ENCODE peak calls at places on chromosomes 6 and 20, in five cellular contexts. B is HCT116, Q is HepG2, P is H1, G is K562. M is an unnamed sample.

GRCh38 chr20:2914160-2914559 is 40.9 kb downstream of the PTPRA start:
- DNase-seq in Q (peak), P (no peak), B (no peak), G (peak), M (no peak)

GRCh38 chr6:158219229-158219628 is 51.1 kb downstream of the GTF2H5 start:
- DNase-seq in B (no peak), G (no peak), Q (no peak), P (no peak), M (no peak)

GRCh38 chr6:1812034-1812433 is 202.3 kb downstream of the FOXC1 start:
- DNase-seq in B (no peak), G (no peak), P (no peak), Q (peak), M (no peak)

GRCh38 chr20:47521059-47521808 is 19.5 kb downstream of the NCOA3 start:
- DNase-seq in P (no peak), G (peak), B (no peak), Q (no peak), M (no peak)

GRCh38 chr6:30837870-30838269 is 46.4 kb upstream of the DDR1 start:
- DNase-seq in B (no peak), Q (no peak), G (peak), P (no peak), M (no peak)

GRCh38 chr6:158662607-158663464 is 13.0 kb downstream of the SYTL3 start:
- DNase-seq in P (no peak), B (no peak), Q (no peak), G (no peak), M (peak)

GRCh38 chr6:17483391-17484016 is 90.1 kb downstream of the CAP2 start:
- DNase-seq in G (no peak), Q (no peak), B (no peak), P (no peak), M (no peak)

GRCh38 chr6:167689751-167690150 is 137.0 kb upstream of the AFDN start:
- DNase-seq in G (no peak), Q (no peak), P (no peak), B (no peak), M (no peak)

GRCh38 chr20:47784599-47785320 is 521 bp downstream of the SULF2 start:
- DNase-seq in Q (peak), G (no peak), P (no peak), B (no peak), M (peak)

GRCh38 chr20:5658897-5659296 is 91.3 kb upstream of the SHLD1 start:
- DNase-seq in P (no peak), Q (peak), B (no peak), G (peak), M (no peak)

GRCh38 chr6:30720738-30721197 is 616 bp downstream of the TUBB start:
- DNase-seq in Q (peak), G (peak), B (no peak), P (no peak), M (no peak)

GRCh38 chr6:107489636-107490567 is at the start of gene SOBP:
- DNase-seq in B (no peak), G (peak), Q (peak), P (no peak), M (peak)

GRCh38 chr20:24963672-24964517 is 14.8 kb downstream of the CST7 start:
- DNase-seq in B (no peak), G (no peak), P (no peak), Q (no peak), M (no peak)

GRCh38 chr6:36742146-36742545 is 44.5 kb downstream of the RAB44 start:
- DNase-seq in B (no peak), G (no peak), Q (no peak), P (no peak), M (no peak)

GRCh38 chr6:142913511-142914047 is 31.4 kb downstream of the HIVEP2 start:
- DNase-seq in B (no peak), P (no peak), G (no peak), Q (no peak), M (no peak)

GRCh38 chr6:125918681-125919566 is 37.6 kb upstream of the HINT3 start:
- DNase-seq in B (no peak), Q (peak), G (no peak), P (no peak), M (no peak)

GRCh38 chr6:86529635-86530034 is 407.7 kb upstream of the HTR1E start:
- DNase-seq in G (no peak), B (no peak), P (no peak), Q (no peak), M (no peak)

GRCh38 chr20:2350606-2351005 is 30.1 kb upstream of the TGM6 start:
- DNase-seq in G (no peak), B (no peak), P (no peak), Q (no peak), M (no peak)

GRCh38 chr6:129555206-129555832 is 154.7 kb downstream of the ARHGAP18 start:
- DNase-seq in P (no peak), G (no peak), Q (no peak), B (no peak), M (no peak)

GRCh38 chr6:75285156-75285639 is 606 bp upstream of the TMEM30A start:
- DNase-seq in Q (no peak), P (no peak), B (no peak), G (no peak), M (no peak)

GRCh38 chr20:53215166-53215565 is 243.0 kb downstream of the TSHZ2 start:
- DNase-seq in B (no peak), G (no peak), P (no peak), Q (no peak), M (no peak)

GRCh38 chr6:137870744-137871247 is 3.7 kb downstream of the TNFAIP3 start:
- DNase-seq in B (no peak), G (no peak), Q (peak), P (no peak), M (no peak)

GRCh38 chr6:84709121-84709520 is 55.3 kb downstream of the TBX18 start:
- DNase-seq in P (no peak), B (no peak), Q (no peak), G (no peak), M (no peak)

GRCh38 chr6:16752206-16752867 is 8.9 kb downstream of the ATXN1 start:
- DNase-seq in P (no peak), G (no peak), B (no peak), Q (peak), M (peak)

GRCh38 chr20:8431538-8432434 is 299.7 kb downstream of the PLCB1 start:
- DNase-seq in B (no peak), Q (no peak), P (no peak), G (no peak), M (no peak)

GRCh38 chr6:106046116-106046853 is 39.9 kb upstream of the PRDM1 start:
- DNase-seq in B (no peak), Q (peak), G (peak), P (no peak), M (no peak)

GRCh38 chr6:155274106-155274505 is 10.3 kb downstream of the CLDN20 start:
- DNase-seq in P (no peak), G (no peak), B (no peak), Q (no peak), M (no peak)
- TF ChIP-seq JUND in P (no peak), G (no peak), B (no peak), Q (no peak), M (no peak)

GRCh38 chr20:38222923-38223742 is 37.4 kb downstream of the KIAA1755 start:
- DNase-seq in G (no peak), Q (no peak), P (no peak), B (no peak), M (no peak)

GRCh38 chr20:38222231-38222922 is 38.2 kb downstream of the KIAA1755 start:
- DNase-seq in G (peak), P (no peak), B (peak), Q (peak), M (peak)

GRCh38 chr20:38219006-38219950 is 41.3 kb downstream of the KIAA1755 start:
- DNase-seq in P (no peak), G (no peak), B (no peak), Q (no peak), M (no peak)

GRCh38 chr20:38220587-38220986 is 39.9 kb downstream of the KIAA1755 start:
- DNase-seq in G (no peak), Q (no peak), B (no peak), P (no peak), M (no peak)

DNA sequence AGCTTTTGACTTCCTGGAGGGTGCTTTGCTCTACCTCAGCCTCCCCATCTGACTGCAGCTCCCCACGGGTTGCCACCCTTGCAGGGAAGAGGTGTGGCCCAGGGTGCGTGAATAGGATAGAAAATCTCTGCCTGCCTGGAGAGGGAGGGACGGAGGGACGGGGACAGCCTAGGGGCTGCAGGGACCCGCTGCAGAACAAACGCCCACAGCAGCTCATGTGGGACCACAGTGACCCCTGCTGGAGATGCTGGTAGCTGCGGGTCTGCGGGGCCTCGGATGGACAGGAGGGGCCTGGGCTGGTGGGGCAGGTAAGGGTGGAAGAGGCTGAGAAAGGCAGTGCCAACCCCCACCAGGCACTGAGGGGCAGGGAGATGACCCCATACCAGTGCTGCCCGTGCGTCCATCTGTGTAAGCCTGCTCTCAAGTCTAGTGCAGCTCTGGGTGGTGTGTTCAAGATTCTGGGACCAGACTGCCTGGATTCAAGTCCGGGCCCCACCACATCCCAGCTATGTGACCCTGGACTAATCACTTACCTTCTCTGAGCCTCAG is 39.4 kb downstream of the KIAA1755 start:
- DNase-seq in G (peak), P (peak), B (peak), Q (peak), M (peak)
- TF ChIP-seq JUND in G (no peak), P (no peak), B (no peak), Q (no peak), M (no peak)

GRCh38 chr6:66851930-66852329 is 1144.9 kb upstream of the EYS start:
- DNase-seq in B (no peak), P (no peak), G (no peak), Q (no peak), M (no peak)
- TF ChIP-seq JUND in B (no peak), P (no peak), G (no peak), Q (no peak), M (no peak)

GRCh38 chr20:49915118-49915379 is 280 bp downstream of the SPATA2 start:
- DNase-seq in Q (no peak), P (no peak), B (no peak), G (no peak), M (no peak)

GRCh38 chr20:49918446-49918845 is 3.1 kb upstream of the SPATA2 start:
- DNase-seq in P (no peak), B (no peak), Q (no peak), G (no peak), M (no peak)

GRCh38 chr20:49915380-49916145 is at the start of gene SPATA2:
- DNase-seq in G (peak), Q (peak), P (peak), B (peak), M (peak)

GRCh38 chr20:49914310-49915117 is 815 bp downstream of the SPATA2 start:
- DNase-seq in Q (no peak), P (no peak), B (no peak), G (peak), M (peak)

GRCh38 chr20:49916146-49917002 is 1.0 kb upstream of the SPATA2 start:
- DNase-seq in Q (peak), G (peak), P (no peak), B (no peak), M (peak)
- TF ChIP-seq JUND in Q (peak), G (no peak), P (no peak), B (no peak), M (no peak)

DNA sequence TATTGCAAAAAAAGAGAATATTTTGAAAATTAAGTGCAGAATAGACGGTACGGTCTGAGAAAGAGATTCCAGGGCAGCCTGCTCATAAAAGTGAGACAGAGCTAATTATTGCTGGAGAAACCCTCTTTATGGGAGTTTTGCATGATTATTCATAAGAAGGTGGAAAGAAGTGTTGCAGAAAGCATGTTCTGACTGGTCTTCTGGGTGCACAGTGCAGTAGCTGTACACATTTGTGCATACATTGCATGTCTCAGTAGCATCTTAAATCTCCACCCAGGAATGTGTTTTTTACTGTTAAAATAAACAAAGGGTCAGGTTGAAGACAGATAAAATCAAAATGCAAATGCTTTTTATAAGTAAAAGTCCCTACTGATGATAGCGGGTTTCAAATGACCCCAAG is 1813.6 kb upstream of the DEFB115 start:
- DNase-seq in P (no peak), G (no peak), B (no peak), Q (no peak), M (no peak)
- TF ChIP-seq JUND in P (no peak), G (no peak), B (no peak), Q (no peak), M (no peak)

GRCh38 chr6:87848616-87849015 is 146.6 kb upstream of the AKIRIN2 start:
- DNase-seq in G (no peak), Q (no peak), B (no peak), P (no peak), M (peak)
- TF ChIP-seq JUND in G (no peak), Q (no peak), B (no peak), P (no peak), M (no peak)

GRCh38 chr20:32465092-32465900 is 107.2 kb downstream of the ASXL1 start:
- DNase-seq in Q (peak), G (no peak), P (no peak), B (no peak), M (no peak)

GRCh38 chr20:32467506-32468312 is 109.6 kb downstream of the ASXL1 start:
- DNase-seq in Q (no peak), P (no peak), G (no peak), B (no peak), M (no peak)

GRCh38 chr20:32468860-32469259 is 110.7 kb downstream of the ASXL1 start:
- DNase-seq in B (no peak), Q (no peak), P (no peak), G (no peak), M (no peak)

GRCh38 chr20:32468313-32468640 is 110.1 kb downstream of the ASXL1 start:
- DNase-seq in G (no peak), B (no peak), Q (no peak), P (no peak), M (no peak)

GRCh38 chr20:32466739-32467505 is 108.8 kb downstream of the ASXL1 start:
- DNase-seq in G (no peak), P (no peak), B (no peak), Q (no peak), M (no peak)
- TF ChIP-seq JUND in G (no peak), P (no peak), B (no peak), Q (no peak), M (no peak)

DNA sequence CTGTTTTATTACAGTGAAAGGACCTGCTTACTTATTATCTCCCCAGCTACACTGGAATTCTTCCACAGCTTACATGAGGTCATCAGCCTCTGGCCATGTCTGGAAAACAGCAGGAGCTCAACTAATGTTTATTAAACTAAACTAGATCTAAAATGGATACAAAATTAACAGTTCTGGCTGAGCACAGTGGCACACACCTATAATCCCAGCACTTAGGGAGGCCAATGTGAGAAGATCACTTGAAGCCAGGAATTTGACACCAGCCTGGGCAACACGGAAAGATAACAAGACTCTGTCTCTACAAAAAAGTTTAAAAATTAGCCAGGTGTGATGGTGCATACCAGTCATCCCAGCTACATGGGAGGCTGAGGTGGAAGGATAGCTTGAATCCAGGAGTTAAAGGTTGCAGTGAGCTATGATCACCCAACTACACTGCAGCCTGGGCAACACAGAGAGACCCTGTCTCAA is 220.8 kb upstream of the MARCKS start:
- DNase-seq in Q (peak), B (no peak), P (no peak), G (no peak), M (no peak)
- TF ChIP-seq JUND in Q (no peak), B (no peak), P (no peak), G (no peak), M (no peak)

M was measured in T47D.